ENCODE peak calls at places on chromosomes 3 and 15, in six cellular contexts. W is dorsolateral prefrontal cortex; Y is A549; J is DND-41; D is GM23338; Z is CD4-positive, alpha-beta T cell. R is an unnamed sample.

GRCh38 chr3:8460815-8461482 is 40.7 kb upstream of the LMCD1 start:
- DNase-seq in Y (no peak), D (no peak), W (no peak), J (no peak), Z (no peak), R (no peak)

GRCh38 chr3:154294016-154294415 is 30.3 kb downstream of the DHX36 start:
- DNase-seq in Z (no peak), W (no peak), J (no peak), Y (no peak), D (no peak), R (no peak)

GRCh38 chr3:158104346-158105020 is 1.7 kb downstream of the SHOX2 start:
- DNase-seq in W (no peak), J (no peak), D (no peak), Y (no peak), Z (no peak), R (no peak)

GRCh38 chr3:37545479-37545878 is 316.2 kb upstream of the CTDSPL start:
- DNase-seq in Y (no peak), Z (no peak), W (no peak), J (no peak), D (no peak), R (no peak)

GRCh38 chr3:6168242-6168641 is 692.7 kb upstream of the GRM7 start:
- DNase-seq in J (no peak), Y (no peak), Z (no peak), D (no peak), W (no peak), R (no peak)

GRCh38 chr3:124261301-124261700 is 269.4 kb upstream of the ROPN1 start:
- DNase-seq in J (no peak), W (no peak), D (no peak), Y (no peak), Z (no peak), R (no peak)

GRCh38 chr3:2099028-2099671 is 484 bp downstream of the CNTN4 start:
- DNase-seq in Z (no peak), D (peak; percentile 66), J (no peak), W (peak; percentile 37), Y (no peak), R (peak; percentile 46)

GRCh38 chr15:58269455-58270414 is 131.6 kb downstream of the AQP9 start:
- DNase-seq in Z (no peak), D (peak; percentile 85), W (no peak), J (peak; percentile 58), Y (peak; percentile 71), R (peak; percentile 40)

GRCh38 chr3:185788292-185788691 is 36.5 kb downstream of the IGF2BP2 start:
- DNase-seq in D (no peak), J (no peak), W (no peak), Y (no peak), Z (no peak), R (no peak)

GRCh38 chr3:10344147-10344943 is 23.4 kb upstream of the SEC13 start:
- DNase-seq in Z (peak; percentile 45), Y (peak; percentile 56), J (peak; percentile 63), D (peak; percentile 86), W (peak; percentile 59), R (peak; percentile 37)

GRCh38 chr3:66468016-66468735 is 32.6 kb downstream of the LRIG1 start:
- DNase-seq in D (no peak), W (no peak), J (no peak), Y (no peak), Z (no peak), R (no peak)

GRCh38 chr3:16203031-16203430 is 28.6 kb downstream of the GALNT15 start:
- DNase-seq in W (no peak), Z (no peak), Y (no peak), D (no peak), J (no peak), R (no peak)

GRCh38 chr3:194031867-194032635 is 103.9 kb upstream of the HES1 start:
- DNase-seq in Y (no peak), W (no peak), J (no peak), D (no peak), Z (no peak), R (peak; percentile 10)

GRCh38 chr15:80105193-80105984 is 45.9 kb downstream of the ZFAND6 start:
- DNase-seq in D (no peak), Z (no peak), Y (no peak), J (no peak), W (no peak), R (no peak)

GRCh38 chr3:187919018-187919417 is 173.8 kb upstream of the BCL6 start:
- DNase-seq in Z (peak; percentile 52), Y (no peak), J (peak; percentile 81), D (no peak), W (no peak), R (peak; percentile 22)

GRCh38 chr3:103167850-103168249 is 733.0 kb downstream of the ZPLD1 start:
- DNase-seq in Z (no peak), D (no peak), Y (no peak), J (no peak), W (no peak), R (no peak)

GRCh38 chr3:12782172-12782815 is 14.2 kb upstream of the CAND2 start:
- DNase-seq in W (no peak), Z (no peak), D (peak; percentile 83), Y (peak; percentile 65), J (peak; percentile 18), R (peak; percentile 42)

GRCh38 chr15:84834969-84835368 is 17.8 kb downstream of the ALPK3 start:
- DNase-seq in D (no peak), J (no peak), Z (no peak), W (no peak), Y (no peak), R (no peak)

GRCh38 chr3:56125358-56126005 is 342.8 kb downstream of the ERC2 start:
- DNase-seq in Z (no peak), J (no peak), Y (peak; percentile 26), W (no peak), D (peak; percentile 21), R (peak; percentile 5)

GRCh38 chr3:99023590-99024192 is 122.2 kb upstream of the DCBLD2 start:
- DNase-seq in Z (no peak), W (no peak), D (peak; percentile 57), J (no peak), Y (peak; percentile 41), R (no peak)

GRCh38 chr3:134896141-134896540 is 101.1 kb downstream of the EPHB1 start:
- DNase-seq in D (no peak), Z (no peak), W (no peak), Y (no peak), J (no peak), R (no peak)

GRCh38 chr3:146524961-146525360 is 19.4 kb downstream of the PLSCR1 start:
- DNase-seq in Y (peak; percentile 57), W (no peak), D (no peak), J (no peak), Z (no peak), R (no peak)

GRCh38 chr3:99458013-99458412 is 180.4 kb upstream of the COL8A1 start:
- DNase-seq in Z (no peak), D (no peak), J (no peak), Y (no peak), W (no peak), R (no peak)

GRCh38 chr3:46867550-46867898 is 4.3 kb upstream of the MYL3 start:
- DNase-seq in J (no peak), D (peak; percentile 33), Z (no peak), W (peak; percentile 65), Y (no peak), R (peak; percentile 75)

DNA sequence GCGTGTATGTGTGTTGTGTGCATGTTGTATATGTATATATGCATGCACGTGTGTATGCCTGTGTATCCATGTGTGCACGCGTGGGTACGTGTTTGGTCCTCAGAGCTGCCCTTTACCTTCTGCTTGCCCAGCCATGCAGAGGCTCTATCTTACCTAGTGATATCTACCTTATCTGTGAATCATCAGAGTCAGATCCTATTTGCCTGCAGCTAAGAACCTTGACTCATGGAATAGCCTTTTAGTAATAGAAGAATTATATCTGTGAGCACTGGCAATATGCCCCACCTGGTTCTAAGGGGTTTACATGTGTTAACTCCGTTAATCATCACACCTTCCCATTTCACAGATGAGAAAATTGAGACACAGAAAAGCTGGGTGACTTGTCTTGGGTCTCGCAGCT is 11.0 kb downstream of the PGPEP1L start:
- DNase-seq in D (no peak), Y (no peak), Z (no peak), J (no peak), W (no peak), R (no peak)
- TF ChIP-seq CTCF in D (no peak), Y (no peak), Z (no peak), J (no peak), W (no peak), R (no peak)

DNA sequence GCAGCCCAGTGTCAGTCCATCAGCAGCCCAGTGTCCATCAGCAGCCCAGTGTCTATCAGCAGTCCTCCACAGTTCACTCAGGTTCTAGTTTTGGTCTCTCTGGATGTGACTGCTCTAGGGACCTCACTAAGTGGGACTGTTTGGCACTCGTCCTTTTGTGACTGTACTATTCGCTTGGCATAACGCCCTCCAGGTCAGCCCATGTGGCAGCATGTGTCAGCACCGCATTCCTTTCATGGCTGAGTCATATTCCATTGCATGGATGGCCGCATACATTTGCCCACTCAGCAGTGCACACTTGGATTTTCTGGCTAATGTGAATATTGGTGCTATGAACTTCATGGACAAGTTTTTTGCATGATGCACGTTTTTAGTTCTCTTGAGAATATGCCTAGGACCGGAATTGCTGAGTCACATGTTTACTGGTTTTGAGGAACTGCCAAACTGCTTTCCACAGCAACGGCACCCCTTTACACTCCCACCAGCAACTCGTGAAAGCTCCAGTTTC is 16.4 kb downstream of the CHST13 start:
- DNase-seq in W (peak; percentile 11), J (peak; percentile 15), D (no peak), Y (peak; percentile 33), Z (no peak), R (peak; percentile 60)
- H3K27ac ChIP-seq in W (no peak overlapping the region), J (peak overlapping the region; percentile 80), D (no peak overlapping the region), Y (peak overlapping the region; percentile 8), Z (no peak overlapping the region), R (no peak overlapping the region)

GRCh38 chr15:33179874-33180273 is 14.6 kb downstream of the FMN1 start:
- DNase-seq in Y (no peak), D (peak; percentile 51), Z (no peak), J (no peak), W (no peak), R (no peak)

GRCh38 chr15:33183334-33183733 is 11.2 kb downstream of the FMN1 start:
- DNase-seq in D (no peak), W (no peak), Y (no peak), J (no peak), Z (no peak), R (no peak)

GRCh38 chr15:33188159-33188558 is 6.4 kb downstream of the FMN1 start:
- DNase-seq in W (no peak), Z (no peak), D (no peak), J (no peak), Y (no peak), R (no peak)

GRCh38 chr15:33182278-33182905 is 12.1 kb downstream of the FMN1 start:
- DNase-seq in W (no peak), Z (no peak), D (peak; percentile 52), Y (no peak), J (no peak), R (no peak)
- TF ChIP-seq CTCF in W (no peak), Z (no peak), D (peak; percentile 24), Y (no peak), J (no peak), R (no peak)

GRCh38 chr15:56042982-56043980 is 49.9 kb upstream of the NEDD4 start:
- DNase-seq in W (no peak), Y (no peak), D (peak; percentile 6), J (peak; percentile 62), Z (no peak), R (no peak)

GRCh38 chr15:56038015-56038414 is 44.6 kb upstream of the NEDD4 start:
- DNase-seq in W (no peak), Y (no peak), Z (no peak), D (no peak), J (no peak), R (no peak)

GRCh38 chr15:56042523-56042922 is 49.1 kb upstream of the NEDD4 start:
- DNase-seq in W (no peak), Z (no peak), D (no peak), J (no peak), Y (no peak), R (no peak)

GRCh38 chr15:56042031-56042430 is 48.6 kb upstream of the NEDD4 start:
- DNase-seq in Z (no peak), D (no peak), Y (no peak), W (no peak), J (no peak), R (no peak)

GRCh38 chr15:56040081-56041035 is 46.9 kb upstream of the NEDD4 start:
- DNase-seq in J (no peak), D (peak; percentile 54), Z (no peak), Y (peak; percentile 90), W (no peak), R (peak; percentile 79)
- H3K27ac ChIP-seq in J (no peak overlapping the region), D (no peak overlapping the region), Z (no peak overlapping the region), Y (peak overlapping the region; percentile 87), W (no peak overlapping the region), R (peak overlapping the region; percentile 43)

R was measured in body of pancreas.